ENCODE peak calls at places on chromosome 3, in ten cellular contexts. B is cardiac muscle cell, E is endothelial cell, W is neural crest cell, V is fibroblast of mammary gland, Q is SK-N-SH, P is AG04449, Y is GM12864, L is mammary epithelial cell, G is OCI-LY7. C is an unnamed sample.

GRCh38 chr3:30644615-30645014 is 38.2 kb downstream of the TGFBR2 start:
- DNase-seq in P (no peak), Q (no peak), G (peak), E (no peak), L (no peak), B (peak), V (peak), W (no peak), Y (peak), C (no peak)

GRCh38 chr3:130258532-130258952 is 86.9 kb upstream of the COL6A5 start:
- DNase-seq in L (peak), W (no peak), V (peak), P (no peak), G (no peak), Q (no peak), Y (no peak), E (no peak), B (peak), C (no peak)

GRCh38 chr3:130712718-130713423 is 33.8 kb downstream of the PIK3R4 start:
- DNase-seq in V (no peak), L (no peak), P (no peak), E (no peak), B (no peak), W (no peak), Q (no peak), G (no peak), Y (no peak), C (no peak)

GRCh38 chr3:57170946-57171345 is 5.8 kb upstream of the IL17RD start:
- DNase-seq in V (no peak), Q (no peak), L (no peak), E (no peak), G (no peak), B (no peak), P (no peak), Y (no peak), W (no peak), C (no peak)

GRCh38 chr3:11154036-11154952 is at the start of gene HRH1:
- DNase-seq in G (no peak), W (no peak), Q (peak), E (peak), P (no peak), V (no peak), Y (no peak), L (peak), B (peak), C (peak)

GRCh38 chr3:157695586-157695985 is 192.4 kb upstream of the VEPH1 start:
- DNase-seq in W (no peak), B (no peak), Y (no peak), P (no peak), V (peak), Q (no peak), L (no peak), E (no peak), G (no peak), C (no peak)

GRCh38 chr3:187319699-187320302 is 28.3 kb upstream of the MASP1 start:
- DNase-seq in E (peak), Q (peak), Y (peak), P (no peak), L (peak), B (peak), V (peak), W (peak), G (peak), C (peak)

GRCh38 chr3:169298247-169298992 is 365.1 kb downstream of the MECOM start:
- DNase-seq in B (no peak), G (no peak), W (no peak), V (no peak), L (no peak), P (no peak), Q (no peak), E (no peak), Y (no peak), C (no peak)

GRCh38 chr3:15903776-15904720 is 106.3 kb upstream of the ANKRD28 start:
- DNase-seq in V (peak), P (no peak), E (no peak), W (no peak), Q (no peak), B (no peak), G (no peak), Y (no peak), L (peak), C (no peak)

GRCh38 chr3:123287962-123288302 is 86.2 kb downstream of the SEC22A start:
- DNase-seq in P (no peak), B (no peak), Y (no peak), Q (no peak), E (no peak), W (no peak), L (no peak), V (no peak), G (peak), C (peak)

GRCh38 chr3:97131476-97131875 is 317.1 kb downstream of the EPHA6 start:
- DNase-seq in B (no peak), W (no peak), Q (peak), L (no peak), Y (no peak), P (no peak), E (no peak), G (no peak), V (no peak), C (no peak)

GRCh38 chr3:182738583-182739514 is 54.5 kb upstream of the ATP11B start:
- DNase-seq in E (no peak), Y (no peak), B (no peak), P (no peak), L (peak), G (no peak), Q (no peak), W (no peak), V (no peak), C (no peak)

GRCh38 chr3:47429476-47430270 is 46.1 kb downstream of the SCAP start:
- DNase-seq in Y (no peak), G (no peak), V (no peak), P (no peak), B (no peak), Q (no peak), E (no peak), L (no peak), W (no peak), C (no peak)

GRCh38 chr3:112629425-112629824 is 11.5 kb downstream of the CCDC80 start:
- DNase-seq in Q (no peak), W (no peak), B (peak), V (peak), E (no peak), Y (no peak), L (peak), G (no peak), P (peak), C (no peak)

GRCh38 chr3:149209431-149209830 is 12.2 kb downstream of the CP start:
- DNase-seq in W (no peak), G (no peak), B (no peak), Q (no peak), P (no peak), L (peak), E (no peak), Y (no peak), V (no peak), C (no peak)

GRCh38 chr3:117735481-117736101 is 1026.0 kb downstream of the TUSC7 start:
- DNase-seq in V (peak), P (peak), B (no peak), Q (no peak), L (peak), W (no peak), E (no peak), G (no peak), Y (no peak), C (no peak)

GRCh38 chr3:53255360-53255774 is 455 bp downstream of the TKT start:
- DNase-seq in W (peak), V (no peak), Q (no peak), G (peak), E (no peak), Y (no peak), P (no peak), L (peak), B (peak), C (no peak)

GRCh38 chr3:32626650-32627049 is 56.0 kb upstream of the DYNC1LI1 start:
- DNase-seq in P (no peak), Q (no peak), L (no peak), W (no peak), G (no peak), Y (no peak), E (no peak), V (no peak), B (no peak), C (no peak)

DNA sequence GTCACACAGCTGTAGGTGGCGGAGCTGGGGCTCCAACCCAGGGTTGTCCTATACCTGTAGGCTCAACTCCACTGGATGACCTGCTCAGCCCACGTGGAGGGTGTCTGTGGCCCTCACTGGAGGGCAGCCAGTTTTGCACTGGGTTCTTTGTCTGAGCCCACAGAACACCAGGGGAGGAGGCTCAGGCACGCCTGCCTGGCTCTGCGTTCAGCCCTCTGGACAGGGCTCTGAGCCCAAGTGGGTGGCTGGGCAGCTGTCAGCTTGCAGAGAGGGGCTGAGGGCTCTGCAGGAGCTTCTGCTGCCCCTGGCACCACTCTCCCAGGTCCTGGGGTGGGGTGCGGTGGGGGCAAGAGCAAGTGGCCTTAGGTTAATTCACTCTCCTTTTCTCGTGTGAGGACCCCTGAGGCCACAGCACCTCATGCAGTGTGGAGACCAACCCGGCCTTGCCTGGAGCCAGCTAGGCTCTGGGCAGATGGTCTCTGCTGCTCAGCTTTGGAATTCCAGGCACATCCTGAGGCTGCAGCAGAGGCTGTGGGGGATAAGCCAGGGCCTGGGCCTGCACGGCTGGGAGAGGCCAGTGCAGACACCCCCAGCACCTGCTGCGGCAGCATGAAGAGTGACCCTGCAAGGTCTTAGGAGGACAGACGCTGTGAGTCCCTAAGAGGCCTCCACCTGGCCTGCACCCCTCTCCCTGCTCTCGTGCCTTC is 23.5 kb downstream of the DUSP7 start:
- DNase-seq in G (no peak), E (no peak), Y (no peak), V (no peak), L (no peak), B (no peak), Q (no peak), W (no peak), P (no peak), C (peak)
- TF ChIP-seq CTCF in G (no peak), E (no peak), Y (no peak), V (no peak), L (no peak), B (no peak), Q (no peak), W (no peak), P (no peak), C (no peak)

GRCh38 chr3:12875857-12876451 is 34.6 kb upstream of the RPL32 start:
- DNase-seq in V (peak), B (peak), E (peak), L (no peak), G (peak), W (peak), P (no peak), Y (no peak), Q (peak), C (peak)
- TF ChIP-seq CTCF in V (no peak), B (peak), E (peak), L (peak), G (peak), W (peak), P (peak), Y (no peak), Q (no peak), C (no peak)

GRCh38 chr3:185066251-185066650 is 86.6 kb downstream of the C3orf70 start:
- DNase-seq in E (no peak), G (no peak), L (no peak), V (no peak), W (no peak), B (no peak), Q (no peak), P (no peak), Y (no peak), C (no peak)

GRCh38 chr3:185067173-185067572 is 85.7 kb downstream of the C3orf70 start:
- DNase-seq in E (no peak), V (no peak), B (no peak), P (no peak), Y (no peak), L (no peak), G (no peak), Q (no peak), W (no peak), C (no peak)

GRCh38 chr3:185062221-185062620 is 90.6 kb downstream of the C3orf70 start:
- DNase-seq in Q (no peak), G (no peak), W (no peak), V (no peak), E (no peak), Y (no peak), P (no peak), L (no peak), B (no peak), C (no peak)

GRCh38 chr3:185063431-185063830 is 89.4 kb downstream of the C3orf70 start:
- DNase-seq in V (no peak), P (no peak), L (no peak), W (no peak), B (no peak), G (no peak), E (no peak), Q (no peak), Y (no peak), C (no peak)

GRCh38 chr3:185065059-185065458 is 87.8 kb downstream of the C3orf70 start:
- DNase-seq in E (no peak), G (no peak), B (no peak), W (no peak), V (no peak), L (no peak), P (no peak), Q (no peak), Y (no peak), C (no peak)
- TF ChIP-seq CTCF in E (no peak), G (no peak), B (no peak), W (no peak), V (no peak), L (no peak), P (no peak), Q (no peak), Y (peak), C (no peak)

DNA sequence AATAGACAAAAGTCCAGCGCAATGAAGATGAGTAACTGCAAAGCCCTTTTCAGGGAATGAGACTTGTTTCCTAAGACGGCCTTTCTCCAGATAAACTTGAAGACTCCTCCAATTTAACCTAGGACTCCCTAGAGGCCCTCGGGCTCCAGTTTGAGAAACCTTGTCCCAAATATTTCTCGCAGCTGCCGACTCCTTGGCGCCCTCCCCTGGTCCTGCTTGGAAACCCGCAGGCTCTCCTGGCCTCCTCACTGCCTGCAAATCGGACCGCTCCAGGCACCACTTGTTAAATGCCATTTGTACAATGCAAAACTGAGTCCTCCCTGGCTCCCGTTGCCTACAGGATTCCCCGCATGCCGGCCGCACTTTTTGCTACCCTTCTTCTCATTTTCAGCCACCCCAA is 36.8 kb downstream of the MUC4 start:
- DNase-seq in Q (peak), L (no peak), P (no peak), W (peak), B (peak), Y (no peak), V (peak), G (no peak), E (peak), C (peak)
- TF ChIP-seq CTCF in Q (peak), L (peak), P (peak), W (peak), B (peak), Y (peak), V (peak), G (peak), E (no peak), C (peak)

GRCh38 chr3:94456332-94456731 is 393.5 kb downstream of the NSUN3 start:
- DNase-seq in W (no peak), L (no peak), V (no peak), E (no peak), Y (no peak), G (no peak), B (no peak), Q (no peak), P (no peak), C (no peak)
- TF ChIP-seq CTCF in W (no peak), L (no peak), V (no peak), E (no peak), Y (no peak), G (no peak), B (no peak), Q (no peak), P (no peak), C (no peak)

GRCh38 chr3:189563841-189564563 is 67.2 kb upstream of the TP63 start:
- DNase-seq in V (peak), E (no peak), Y (peak), W (no peak), P (peak), Q (no peak), L (peak), G (no peak), B (peak), C (no peak)
- TF ChIP-seq CTCF in V (peak), E (no peak), Y (no peak), W (no peak), P (no peak), Q (no peak), L (peak), G (no peak), B (no peak), C (no peak)

GRCh38 chr3:48918388-48919214 is at the start of gene ARIH2:
- DNase-seq in G (peak), Y (peak), P (peak), L (peak), W (peak), E (peak), Q (peak), V (peak), B (peak), C (peak)
- TF ChIP-seq CTCF in G (peak), Y (peak), P (no peak), L (peak), W (peak), E (no peak), Q (no peak), V (peak), B (peak), C (no peak)

GRCh38 chr3:163476179-163476578 is 1602.1 kb downstream of the SI start:
- DNase-seq in V (no peak), B (no peak), W (no peak), L (no peak), Y (no peak), G (no peak), P (no peak), E (no peak), Q (no peak), C (no peak)
- TF ChIP-seq CTCF in V (no peak), B (no peak), W (peak), L (peak), Y (no peak), G (peak), P (no peak), E (no peak), Q (no peak), C (no peak)

DNA sequence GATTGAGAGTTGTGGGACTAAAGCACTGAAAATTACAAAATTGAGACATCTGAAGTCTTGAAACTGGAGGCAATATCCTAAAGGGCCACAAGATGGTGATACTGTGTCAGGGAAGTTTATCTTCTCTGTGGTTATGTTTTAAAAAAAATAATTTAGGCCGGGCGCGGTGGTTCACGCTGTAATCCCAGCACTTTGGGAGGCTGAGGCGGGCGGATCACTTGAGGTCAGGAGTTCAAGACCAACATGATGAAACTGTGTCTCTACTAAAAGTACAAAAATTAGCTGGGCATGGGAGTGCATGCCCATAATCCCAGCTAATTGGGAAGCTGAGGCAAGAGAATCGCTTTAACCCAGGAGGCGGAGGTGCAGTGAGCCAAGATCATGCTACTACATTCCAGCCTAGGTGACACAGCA is 17.9 kb upstream of the NIT2 start:
- DNase-seq in W (peak), V (peak), P (peak), G (peak), E (peak), Q (peak), L (peak), Y (no peak), B (peak), C (no peak)
- TF ChIP-seq CTCF in W (peak), V (peak), P (peak), G (peak), E (peak), Q (peak), L (peak), Y (peak), B (peak), C (peak)

DNA sequence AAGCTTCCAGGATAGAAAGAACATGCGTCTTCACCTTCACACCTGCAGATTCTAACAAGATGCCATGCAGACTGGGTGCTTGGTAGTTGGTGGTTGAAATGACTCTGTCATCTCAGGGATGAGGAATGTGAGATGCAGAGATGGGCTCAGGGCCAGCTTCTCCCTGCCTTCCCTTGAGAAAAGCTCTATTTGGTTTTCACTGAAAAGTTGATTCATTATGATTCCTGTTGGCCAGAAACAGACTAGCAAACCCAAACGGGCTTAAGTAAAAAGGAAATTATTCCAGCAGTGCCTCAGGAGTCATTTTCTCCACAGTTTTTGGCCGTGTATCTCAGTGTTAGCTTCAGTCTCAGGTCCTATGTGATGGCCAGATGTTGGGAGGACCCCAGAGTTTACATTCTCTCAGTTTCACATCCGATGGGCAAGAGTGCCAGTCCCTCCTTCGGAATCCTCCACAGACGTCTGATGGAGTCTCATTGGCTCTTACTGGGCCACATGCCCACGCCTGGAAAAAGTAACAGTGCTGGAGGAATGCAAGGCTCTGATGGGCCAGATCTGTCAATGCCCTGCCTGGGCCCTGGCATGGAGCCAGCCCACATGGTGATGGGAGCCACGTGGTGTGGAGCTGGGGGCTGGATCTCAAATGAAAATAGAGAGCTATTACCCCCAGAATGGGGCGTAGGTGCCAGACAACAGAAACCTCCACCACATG is 22.3 kb upstream of the SACM1L start:
- DNase-seq in L (peak), W (no peak), G (no peak), V (peak), Q (peak), E (no peak), B (peak), Y (no peak), P (no peak), C (no peak)
- TF ChIP-seq CTCF in L (no peak), W (no peak), G (no peak), V (no peak), Q (no peak), E (no peak), B (no peak), Y (no peak), P (no peak), C (no peak)

C was measured in glutamatergic neuron.